ENCODE peak calls at places on chromosomes 11 and 22, in four cellular contexts. H, Z, C and T are unnamed samples.
A peak's percentile ranks its signal among the peaks of the same experiment; 100 is the strongest.

GRCh38 chr11:68438658-68439259 is 21.8 kb upstream of the PPP6R3 start:
- DNase-seq in H (no peak), Z (no peak), C (no peak), T (no peak)

GRCh38 chr11:26473216-26474194 is 98.6 kb downstream of the MUC15 start:
- DNase-seq in C (no peak), Z (no peak), H (no peak), T (no peak)

GRCh38 chr11:128709402-128709801 is 15.5 kb downstream of the FLI1 start:
- DNase-seq in H (no peak), C (no peak), Z (no peak), T (no peak)

GRCh38 chr11:73326929-73327811 is 19.1 kb downstream of the ARHGEF17 start:
- DNase-seq in Z (no peak), H (no peak), C (peak; percentile 73), T (peak; percentile 43)

GRCh38 chr11:1227551-1228182 is 4.8 kb downstream of the MUC5B start:
- DNase-seq in H (no peak), C (no peak), Z (no peak), T (no peak)

GRCh38 chr11:87143663-87144062 is 105.9 kb downstream of the TMEM135 start:
- DNase-seq in C (no peak), H (no peak), Z (no peak), T (no peak)

GRCh38 chr11:116731097-116731761 is 41.6 kb downstream of the BUD13 start:
- DNase-seq in Z (no peak), H (no peak), C (no peak), T (no peak)

GRCh38 chr11:74754507-74755255 is 6.0 kb downstream of the RNF169 start:
- DNase-seq in H (no peak), Z (no peak), C (peak; percentile 20), T (no peak)

GRCh38 chr22:23376256-23376655 is 195.9 kb downstream of the BCR start:
- DNase-seq in Z (peak; percentile 68), H (peak; percentile 63), C (peak; percentile 1), T (peak; percentile 54)

GRCh38 chr22:41976961-41977566 is 7.8 kb downstream of the SEPTIN3 start:
- DNase-seq in H (no peak), Z (no peak), C (no peak), T (no peak)

GRCh38 chr11:126405906-126406305 is 50.4 kb downstream of the ST3GAL4 start:
- DNase-seq in Z (no peak), H (no peak), C (no peak), T (no peak)

GRCh38 chr11:47886096-47886495 is 37.9 kb upstream of the NUP160 start:
- DNase-seq in Z (no peak), C (no peak), H (no peak), T (no peak)

GRCh38 chr11:100682247-100682969 is 4.7 kb upstream of the ARHGAP42 start:
- DNase-seq in H (no peak), C (no peak), Z (no peak), T (no peak)

GRCh38 chr22:42962295-42963230 is 52.4 kb downstream of the PACSIN2 start:
- DNase-seq in H (no peak), C (no peak), Z (no peak), T (peak; percentile 35)

GRCh38 chr22:35628732-35629131 is 11.6 kb upstream of the MB start:
- DNase-seq in C (no peak), H (no peak), Z (no peak), T (no peak)

GRCh38 chr11:96052921-96053631 is 129.2 kb upstream of the MTMR2 start:
- DNase-seq in H (no peak), C (peak; percentile 53), Z (no peak), T (peak; percentile 25)

GRCh38 chr11:100808904-100809491 is 121.9 kb downstream of the ARHGAP42 start:
- DNase-seq in C (no peak), Z (no peak), H (peak; percentile 34), T (no peak)

GRCh38 chr22:25496396-25497064 is 67.9 kb upstream of the GRK3 start:
- DNase-seq in H (no peak), Z (no peak), C (no peak), T (no peak)

GRCh38 chr11:14643697-14644395 is at the start of gene PDE3B:
- DNase-seq in Z (peak; percentile 47), H (peak; percentile 44), C (no peak), T (peak; percentile 91)

GRCh38 chr22:20013382-20013871 is 3.2 kb downstream of the ARVCF start:
- DNase-seq in C (no peak), H (peak; percentile 90), Z (no peak), T (peak; percentile 35)

GRCh38 chr11:9362393-9362863 is 22.0 kb upstream of the IPO7 start:
- DNase-seq in H (peak; percentile 20), C (no peak), Z (no peak), T (no peak)

GRCh38 chr11:2555376-2555775 is 110.6 kb downstream of the KCNQ1 start:
- DNase-seq in Z (no peak), H (no peak), C (no peak), T (no peak)

GRCh38 chr22:20606041-20606783 is 98.8 kb downstream of the MED15 start:
- DNase-seq in Z (peak; percentile 76), H (peak; percentile 97), C (no peak), T (peak; percentile 48)

GRCh38 chr11:7034019-7034418 is 13.7 kb downstream of the NLRP14 start:
- DNase-seq in H (no peak), C (no peak), Z (no peak), T (no peak)

GRCh38 chr11:128232588-128232987 is 354.8 kb downstream of the ETS1 start:
- DNase-seq in H (no peak), Z (no peak), C (no peak), T (no peak)

GRCh38 chr11:114395776-114396175 is 4.5 kb downstream of the C11orf71 start:
- DNase-seq in C (no peak), H (peak; percentile 24), Z (no peak), T (no peak)

GRCh38 chr22:49979587-49980264 is 19.2 kb downstream of the PIM3 start:
- DNase-seq in C (no peak), H (peak; percentile 45), Z (no peak), T (peak; percentile 50)

GRCh38 chr11:122617926-122618325 is 37.6 kb upstream of the UBASH3B start:
- DNase-seq in C (no peak), H (no peak), Z (no peak), T (no peak)

GRCh38 chr22:31572939-31573338 is 76.6 kb downstream of the SFI1 start:
- DNase-seq in C (no peak), H (no peak), Z (no peak), T (no peak)

GRCh38 chr11:70503878-70504240 is 105.5 kb downstream of the CTTN start:
- DNase-seq in Z (no peak), H (peak; percentile 30), C (no peak), T (no peak)

GRCh38 chr11:19910931-19911330 is 198.3 kb downstream of the NAV2 start:
- DNase-seq in Z (no peak), H (no peak), C (no peak), T (no peak)

GRCh38 chr22:22983816-22984215 is 86.5 kb upstream of the GNAZ start:
- DNase-seq in H (peak; percentile 35), C (no peak), Z (no peak), T (no peak)

DNA sequence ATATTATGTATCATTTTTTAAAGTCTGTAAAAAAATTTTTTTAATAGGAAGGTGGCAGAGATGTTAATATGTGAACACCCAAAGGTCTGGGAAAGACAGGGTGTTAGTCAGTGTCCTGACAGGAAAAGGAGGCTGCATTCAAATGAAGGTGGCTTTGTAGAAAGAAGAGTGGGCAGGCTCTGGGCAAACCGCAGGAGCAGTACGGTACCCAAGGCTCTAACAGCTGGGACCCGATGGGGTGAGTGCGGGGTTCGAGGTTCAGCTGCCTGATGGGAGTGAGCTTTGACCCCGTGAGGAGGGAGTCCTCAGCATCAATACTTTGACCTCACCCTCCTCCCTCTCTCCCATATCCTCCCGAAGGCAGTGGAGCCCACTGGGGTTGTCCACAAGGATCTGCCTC is 142.5 kb downstream of the C11orf91 start:
- DNase-seq in Z (no peak), C (no peak), H (no peak), T (no peak)
- TF ChIP-seq SPI1 in Z (no peak), C (no peak), H (no peak), T (no peak)

DNA sequence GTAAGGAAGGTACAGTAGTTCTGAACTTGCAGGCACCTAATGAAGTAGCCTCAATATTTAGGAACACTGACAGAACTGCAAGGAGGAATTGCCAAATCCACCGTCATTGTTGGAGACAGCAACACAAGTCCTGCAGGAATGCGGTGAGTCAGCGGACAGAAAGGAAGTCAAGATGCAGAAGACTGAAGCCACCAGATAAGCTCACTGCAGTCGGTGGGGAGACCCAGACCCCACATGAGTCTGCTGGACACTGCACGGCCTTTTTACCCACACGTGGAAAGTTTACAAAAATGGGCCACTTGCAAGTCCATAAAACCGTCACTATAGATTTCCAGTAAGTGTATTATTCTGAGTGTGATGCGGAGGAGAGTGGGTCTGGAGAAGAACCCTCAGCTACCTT is 1471.6 kb downstream of the TBC1D22A start:
- DNase-seq in Z (no peak), C (no peak), H (no peak), T (no peak)
- TF ChIP-seq SPI1 in Z (no peak), C (no peak), H (no peak), T (no peak)

GRCh38 chr22:48351376-48352085 is 1476.1 kb downstream of the BRD1 start:
- DNase-seq in H (no peak), Z (no peak), C (no peak), T (no peak)
- TF ChIP-seq SPI1 in H (no peak), Z (no peak), C (no peak), T (no peak)

DNA sequence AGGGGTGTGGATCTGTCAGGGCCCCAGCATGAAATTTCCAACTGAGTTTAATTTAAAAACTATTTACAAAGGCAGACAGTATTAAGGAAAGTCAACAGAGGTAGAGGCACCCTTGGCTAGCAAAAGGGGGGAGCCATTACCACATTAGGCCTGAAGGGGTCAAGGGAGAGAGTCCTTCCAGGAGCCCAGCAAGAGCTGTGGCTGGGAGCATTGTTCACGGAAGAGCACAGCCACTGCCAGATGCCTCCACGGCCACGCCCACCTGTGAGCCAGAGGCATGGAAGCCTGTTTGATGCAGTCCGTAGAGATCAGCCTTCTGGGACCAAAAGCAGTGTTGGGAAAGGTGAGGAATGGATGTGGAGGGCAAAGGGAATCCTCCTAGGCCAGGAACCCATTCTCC is 102.6 kb downstream of the GALNT18 start:
- DNase-seq in C (no peak), Z (no peak), H (peak; percentile 31), T (no peak)
- TF ChIP-seq SPI1 in C (no peak), Z (no peak), H (no peak), T (no peak)